ENCODE peak calls at places on chromosomes 3 and 15, in four cellular contexts. J is aorta; W is activated CD4-positive, alpha-beta T cell treated with anti-CD3 and anti-CD28 coated beads for 1 hour; Z is cerebellum. G is an unnamed sample.

GRCh38 chr3:142127941-142128658 is 21.2 kb downstream of the TFDP2 start:
- DNase-seq in W (no peak), J (no peak), Z (no peak), G (no peak)

GRCh38 chr15:47788685-47789084 is 71.4 kb downstream of the SEMA6D start:
- DNase-seq in J (no peak), Z (no peak), W (no peak), G (no peak)

GRCh38 chr3:153350420-153350819 is 188.4 kb downstream of the RAP2B start:
- DNase-seq in J (no peak), Z (no peak), W (no peak), G (no peak)

GRCh38 chr3:191329654-191330308 is 545 bp downstream of the UTS2B start:
- DNase-seq in W (no peak), Z (peak), J (peak), G (no peak)

GRCh38 chr15:51332211-51333147 is 5.9 kb downstream of the CYP19A1 start:
- DNase-seq in J (no peak), W (no peak), Z (no peak), G (no peak)

GRCh38 chr3:151047636-151048035 is 37.8 kb upstream of the MED12L start:
- DNase-seq in W (no peak), J (no peak), Z (no peak), G (no peak)

GRCh38 chr3:57646723-57647122 is 46.2 kb downstream of the DENND6A start:
- DNase-seq in J (no peak), W (no peak), Z (no peak), G (no peak)

GRCh38 chr3:133965033-133965570 is 64.6 kb downstream of the SLCO2A1 start:
- DNase-seq in W (no peak), J (peak), Z (no peak), G (no peak)

GRCh38 chr15:98951004-98951403 is 56.6 kb downstream of the PGPEP1L start:
- DNase-seq in W (no peak), J (no peak), Z (no peak), G (no peak)

GRCh38 chr3:63349583-63350177 is 71.6 kb downstream of the SYNPR start:
- DNase-seq in J (no peak), Z (peak), W (no peak), G (no peak)

GRCh38 chr3:102057781-102058421 is 208.6 kb downstream of the NFKBIZ start:
- DNase-seq in W (no peak), Z (no peak), J (no peak), G (no peak)

GRCh38 chr3:82978368-82978767 is 1216.9 kb upstream of the GBE1 start:
- DNase-seq in Z (no peak), W (no peak), J (no peak), G (no peak)

GRCh38 chr15:56719021-56719612 is 14.2 kb downstream of the ZNF280D start:
- DNase-seq in Z (no peak), W (no peak), J (no peak), G (no peak)

GRCh38 chr3:17407576-17407975 is 334.9 kb downstream of the TBC1D5 start:
- DNase-seq in J (no peak), Z (no peak), W (no peak), G (no peak)

GRCh38 chr3:194244167-194244566 is 107.0 kb downstream of the CPN2 start:
- DNase-seq in Z (no peak), W (no peak), J (no peak), G (no peak)

GRCh38 chr15:63050737-63051700 is 8.5 kb downstream of the TPM1 start:
- DNase-seq in Z (no peak), W (no peak), J (no peak), G (no peak)

GRCh38 chr3:156217674-156218352 is 97.4 kb downstream of the KCNAB1 start:
- DNase-seq in Z (no peak), W (no peak), J (no peak), G (no peak)

GRCh38 chr3:94195381-94195780 is 132.5 kb downstream of the NSUN3 start:
- DNase-seq in J (no peak), Z (no peak), W (no peak), G (no peak)

GRCh38 chr15:33160054-33160453 is 34.5 kb downstream of the FMN1 start:
- DNase-seq in W (no peak), J (no peak), Z (no peak), G (no peak)